ENCODE peak calls at places on chromosomes 13 and 19, in five cellular contexts. One of them, this sample, is unnamed.

GRCh38 chr19:31285744-31286143 is 63.5 kb downstream of the TSHZ3 start:
- DNase-seq in H1: no peak
- DNase-seq in GM12878: no peak
- DNase-seq in HepG2: no peak
- DNase-seq in NT2/D1: no peak
- DNase-seq in this sample: no peak

GRCh38 chr19:13839193-13839937 is 37.6 kb upstream of the NANOS3 start:
- DNase-seq in GM12878: peak; percentile 69
- DNase-seq in HepG2: no peak
- DNase-seq in NT2/D1: no peak
- DNase-seq in H1: no peak
- DNase-seq in this sample: no peak

GRCh38 chr19:14440049-14440448 is 6.9 kb downstream of the PKN1 start:
- DNase-seq in NT2/D1: no peak
- DNase-seq in H1: no peak
- DNase-seq in GM12878: peak; percentile 37
- DNase-seq in HepG2: no peak
- DNase-seq in this sample: no peak

GRCh38 chr19:16098821-16099220 is 12.9 kb upstream of the RAB8A start:
- DNase-seq in GM12878: no peak
- DNase-seq in H1: no peak
- DNase-seq in HepG2: no peak
- DNase-seq in NT2/D1: no peak
- DNase-seq in this sample: no peak

GRCh38 chr19:18519962-18520847 is 1.7 kb downstream of the ELL start:
- DNase-seq in NT2/D1: peak; percentile 47
- DNase-seq in H1: no peak
- DNase-seq in HepG2: peak; percentile 95
- DNase-seq in GM12878: no peak
- DNase-seq in this sample: peak; percentile 53

GRCh38 chr13:101181076-101181685 is 235.1 kb downstream of the NALCN start:
- DNase-seq in HepG2: no peak
- DNase-seq in NT2/D1: no peak
- DNase-seq in H1: no peak
- DNase-seq in GM12878: no peak
- DNase-seq in this sample: no peak

GRCh38 chr19:48171584-48172170 is 1.2 kb downstream of the ZSWIM9 start:
- DNase-seq in HepG2: no peak
- DNase-seq in GM12878: no peak
- DNase-seq in NT2/D1: no peak
- DNase-seq in H1: no peak
- DNase-seq in this sample: no peak

GRCh38 chr19:2115324-2115723 is 18.6 kb downstream of the IZUMO4 start:
- DNase-seq in H1: no peak
- DNase-seq in NT2/D1: no peak
- DNase-seq in HepG2: no peak
- DNase-seq in GM12878: no peak
- DNase-seq in this sample: no peak

GRCh38 chr13:26024558-26024957 is 27.3 kb downstream of the SHISA2 start:
- DNase-seq in HepG2: no peak
- DNase-seq in GM12878: no peak
- DNase-seq in NT2/D1: no peak
- DNase-seq in H1: no peak
- DNase-seq in this sample: no peak

GRCh38 chr13:26021956-26022355 is 29.9 kb downstream of the SHISA2 start:
- DNase-seq in H1: no peak
- DNase-seq in GM12878: no peak
- DNase-seq in NT2/D1: no peak
- DNase-seq in HepG2: no peak
- DNase-seq in this sample: no peak

GRCh38 chr13:26021516-26021915 is 30.3 kb downstream of the SHISA2 start:
- DNase-seq in HepG2: no peak
- DNase-seq in NT2/D1: no peak
- DNase-seq in GM12878: no peak
- DNase-seq in H1: no peak
- DNase-seq in this sample: no peak

GRCh38 chr13:26020536-26021290 is 31.1 kb downstream of the SHISA2 start:
- DNase-seq in NT2/D1: no peak
- DNase-seq in GM12878: no peak
- DNase-seq in HepG2: no peak
- DNase-seq in H1: no peak
- DNase-seq in this sample: no peak

GRCh38 chr13:26022538-26023292 is 29.1 kb downstream of the SHISA2 start:
- DNase-seq in HepG2: no peak
- DNase-seq in H1: no peak
- DNase-seq in NT2/D1: no peak
- DNase-seq in GM12878: no peak
- DNase-seq in this sample: peak; percentile 26
- TF ChIP-seq SUZ12 in HepG2: no peak
- TF ChIP-seq SUZ12 in H1: no peak
- TF ChIP-seq SUZ12 in NT2/D1: no peak
- TF ChIP-seq SUZ12 in GM12878: no peak
- TF ChIP-seq SUZ12 in this sample: no peak

DNA sequence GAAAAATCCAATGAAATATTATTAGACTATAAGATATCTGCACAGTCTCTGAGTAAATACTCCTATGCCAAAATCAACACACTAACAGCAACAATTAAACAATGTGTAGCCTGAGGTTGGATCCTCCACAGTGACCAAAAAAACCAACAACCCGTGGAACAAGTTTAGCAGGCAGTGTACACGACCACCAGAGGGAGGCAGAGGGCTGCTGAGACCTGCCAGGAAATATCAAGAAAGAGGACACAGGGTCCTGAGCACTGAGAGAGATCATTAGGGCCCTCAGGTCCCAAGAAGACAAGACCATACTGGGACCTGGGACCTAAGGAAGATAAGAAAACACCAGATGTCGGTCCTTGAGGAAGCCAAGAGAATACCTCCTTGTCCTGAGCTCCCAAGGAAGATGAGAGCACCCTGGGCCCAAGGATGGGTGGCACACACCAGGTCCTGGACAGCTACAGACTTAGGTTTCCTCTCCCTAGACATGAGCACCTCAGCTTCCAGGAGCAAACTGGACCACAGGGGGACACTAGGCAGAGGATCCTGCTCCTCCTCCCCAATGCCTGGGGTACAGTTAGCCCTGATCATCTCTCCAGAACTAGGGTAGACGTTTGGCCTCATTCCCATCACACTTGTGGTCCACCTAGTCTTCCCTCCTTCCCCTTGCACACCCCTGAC is 822 bp upstream of the ZNF274 start:
- DNase-seq in HepG2: peak; percentile 71
- DNase-seq in GM12878: no peak
- DNase-seq in NT2/D1: no peak
- DNase-seq in H1: no peak
- DNase-seq in this sample: peak; percentile 42
- TF ChIP-seq SUZ12 in HepG2: no peak
- TF ChIP-seq SUZ12 in GM12878: no peak
- TF ChIP-seq SUZ12 in NT2/D1: no peak
- TF ChIP-seq SUZ12 in H1: no peak
- TF ChIP-seq SUZ12 in this sample: no peak

GRCh38 chr13:108322206-108322824 is 52.8 kb downstream of the TNFSF13B start:
- DNase-seq in GM12878: peak; percentile 9
- DNase-seq in HepG2: peak; percentile 23
- DNase-seq in H1: no peak
- DNase-seq in NT2/D1: no peak
- DNase-seq in this sample: peak; percentile 6
- TF ChIP-seq SUZ12 in GM12878: no peak
- TF ChIP-seq SUZ12 in HepG2: no peak
- TF ChIP-seq SUZ12 in H1: no peak
- TF ChIP-seq SUZ12 in NT2/D1: no peak
- TF ChIP-seq SUZ12 in this sample: no peak

DNA sequence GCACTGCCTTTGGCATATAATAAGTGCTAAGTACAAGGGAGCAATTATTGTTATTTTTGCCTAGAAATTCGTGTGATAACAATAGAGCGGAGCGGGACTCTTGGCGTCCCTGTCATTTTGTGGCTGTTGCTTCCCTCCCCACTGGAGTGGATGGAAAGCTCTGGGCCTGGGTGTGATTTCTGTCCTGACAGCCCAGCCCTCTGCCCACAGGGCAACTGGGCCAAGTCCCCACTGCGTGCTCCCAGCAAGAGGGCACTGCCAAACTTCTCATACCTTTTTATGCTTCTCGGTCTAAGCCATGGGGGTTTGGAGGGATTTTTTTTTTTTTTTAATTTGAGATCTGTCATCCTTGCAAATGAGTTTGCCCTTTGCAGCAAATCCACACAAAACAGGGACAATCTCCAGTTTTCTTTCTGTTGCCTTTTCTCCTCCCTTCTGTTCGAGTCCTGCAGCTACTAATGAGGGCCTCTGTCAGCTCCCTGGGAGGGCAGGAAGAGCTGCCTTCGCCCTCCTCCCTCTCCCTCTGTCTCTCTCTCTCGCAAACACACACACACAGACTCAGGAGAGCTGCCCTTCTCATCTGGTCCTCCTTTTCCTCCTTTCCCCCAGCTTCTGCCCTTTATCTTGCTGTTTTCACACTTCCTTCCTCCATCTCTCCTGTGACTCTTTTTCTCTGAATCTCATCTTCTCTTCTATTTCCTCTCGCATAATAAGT is 103.9 kb downstream of the DNAJC15 start:
- DNase-seq in NT2/D1: no peak
- DNase-seq in HepG2: no peak
- DNase-seq in GM12878: no peak
- DNase-seq in H1: no peak
- DNase-seq in this sample: no peak
- TF ChIP-seq SUZ12 in NT2/D1: no peak
- TF ChIP-seq SUZ12 in HepG2: no peak
- TF ChIP-seq SUZ12 in GM12878: no peak
- TF ChIP-seq SUZ12 in H1: no peak
- TF ChIP-seq SUZ12 in this sample: no peak

GRCh38 chr13:22107549-22107948 is 436.7 kb downstream of the FGF9 start:
- DNase-seq in GM12878: no peak
- DNase-seq in HepG2: peak; percentile 32
- DNase-seq in NT2/D1: no peak
- DNase-seq in H1: no peak
- DNase-seq in this sample: no peak
- TF ChIP-seq SUZ12 in GM12878: no peak
- TF ChIP-seq SUZ12 in HepG2: no peak
- TF ChIP-seq SUZ12 in NT2/D1: no peak
- TF ChIP-seq SUZ12 in H1: no peak
- TF ChIP-seq SUZ12 in this sample: no peak

GRCh38 chr19:51472607-51473006 is 5.7 kb upstream of the CEACAM18 start:
- DNase-seq in GM12878: no peak
- DNase-seq in H1: no peak
- DNase-seq in NT2/D1: no peak
- DNase-seq in HepG2: no peak
- DNase-seq in this sample: no peak
- TF ChIP-seq SUZ12 in GM12878: no peak
- TF ChIP-seq SUZ12 in H1: no peak
- TF ChIP-seq SUZ12 in NT2/D1: no peak
- TF ChIP-seq SUZ12 in HepG2: no peak
- TF ChIP-seq SUZ12 in this sample: no peak

GRCh38 chr19:32748948-32749347 is 29.4 kb downstream of the TDRD12 start:
- DNase-seq in H1: no peak
- DNase-seq in GM12878: no peak
- DNase-seq in HepG2: no peak
- DNase-seq in NT2/D1: no peak
- DNase-seq in this sample: no peak

GRCh38 chr19:32751066-32751465 is 31.5 kb downstream of the TDRD12 start:
- DNase-seq in GM12878: no peak
- DNase-seq in HepG2: no peak
- DNase-seq in NT2/D1: no peak
- DNase-seq in H1: no peak
- DNase-seq in this sample: no peak

GRCh38 chr19:32749361-32749760 is 29.8 kb downstream of the TDRD12 start:
- DNase-seq in H1: no peak
- DNase-seq in NT2/D1: no peak
- DNase-seq in GM12878: no peak
- DNase-seq in HepG2: no peak
- DNase-seq in this sample: no peak

GRCh38 chr19:32750441-32751055 is 31.0 kb downstream of the TDRD12 start:
- DNase-seq in GM12878: no peak
- DNase-seq in HepG2: no peak
- DNase-seq in H1: no peak
- DNase-seq in NT2/D1: no peak
- DNase-seq in this sample: no peak

GRCh38 chr19:32748497-32748896 is 28.9 kb downstream of the TDRD12 start:
- DNase-seq in GM12878: no peak
- DNase-seq in H1: no peak
- DNase-seq in HepG2: peak; percentile 12
- DNase-seq in NT2/D1: no peak
- DNase-seq in this sample: no peak
- TF ChIP-seq SUZ12 in GM12878: no peak
- TF ChIP-seq SUZ12 in H1: no peak
- TF ChIP-seq SUZ12 in HepG2: no peak
- TF ChIP-seq SUZ12 in NT2/D1: no peak
- TF ChIP-seq SUZ12 in this sample: no peak

GRCh38 chr19:583198-583967 is 6.3 kb upstream of the HCN2 start:
- DNase-seq in GM12878: no peak
- DNase-seq in H1: no peak
- DNase-seq in HepG2: no peak
- DNase-seq in NT2/D1: no peak
- DNase-seq in this sample: no peak
- TF ChIP-seq SUZ12 in GM12878: no peak
- TF ChIP-seq SUZ12 in H1: no peak
- TF ChIP-seq SUZ12 in HepG2: no peak
- TF ChIP-seq SUZ12 in NT2/D1: no peak
- TF ChIP-seq SUZ12 in this sample: no peak

This sample was measured in HEK293T.